ENCODE peak calls at places on chromosome 2, in six cellular contexts. B is T follicular helper cell; A is RKO; C is epithelial cell of esophagus; Z is mammary epithelial cell; Y is stimulated activated CD8-positive, alpha-beta memory T cell treated with anti-CD3 and anti-CD28 coated beads, Interleukin-15, amount 100 ng/mL, for 1 hour. Q is an unnamed sample.

GRCh38 chr2:38602136-38602731 is 494 bp downstream of the HNRNPLL start:
- DNase-seq in B (no peak), A (no peak), C (peak), Z (peak), Y (no peak), Q (no peak)

GRCh38 chr2:186456941-186457340 is 29.1 kb upstream of the ZC3H15 start:
- DNase-seq in B (no peak), A (peak), C (peak), Z (peak), Y (no peak), Q (no peak)

GRCh38 chr2:15991231-15991630 is 50.9 kb downstream of the MYCN start:
- DNase-seq in B (no peak), A (no peak), C (no peak), Z (no peak), Y (no peak), Q (no peak)

GRCh38 chr2:238097988-238098853 is 1.9 kb upstream of the ESPNL start:
- DNase-seq in B (no peak), A (peak), C (peak), Z (no peak), Y (no peak), Q (no peak)

GRCh38 chr2:230814616-230815015 is 50.1 kb upstream of the ITM2C start:
- DNase-seq in B (no peak), A (peak), C (no peak), Z (no peak), Y (no peak), Q (no peak)

GRCh38 chr2:23708771-23709170 is 218.2 kb downstream of the ATAD2B start:
- DNase-seq in B (no peak), A (no peak), C (no peak), Z (no peak), Y (no peak), Q (no peak)

GRCh38 chr2:173571021-173571821 is 216.5 kb downstream of the CDCA7 start:
- DNase-seq in B (no peak), A (peak), C (peak), Z (peak), Y (no peak), Q (no peak)

GRCh38 chr2:120064664-120065063 is 51.8 kb downstream of the EPB41L5 start:
- DNase-seq in B (no peak), A (no peak), C (no peak), Z (no peak), Y (no peak), Q (no peak)

GRCh38 chr2:158060862-158061435 is 40.7 kb upstream of the UPP2 start:
- DNase-seq in B (no peak), A (no peak), C (peak), Z (no peak), Y (no peak), Q (no peak)

GRCh38 chr2:221629478-221629877 is 57.4 kb upstream of the EPHA4 start:
- DNase-seq in B (no peak), A (peak), C (peak), Z (peak), Y (no peak), Q (no peak)

Q was measured in T-helper 22 cell.